ENCODE peak calls at places on chromosomes 5 and 9, in six cellular contexts. A is NCI-H1105 treated with DMSO at 0.1 percent for 48 hours; H is activated T-helper 1 cell treated with anti-CD3 and anti-CD28 coated beads, Interleukin-12 subunit alpha, Interleukin-12 subunit beta, Interleukin-2, Interleukin-4 antibody, amounts not matched to agents 30 ng/mL and 10 ng/mL and 1 ng/mL, durations not matched to agents 14 hours and 24 hours and 36 hours; J is WTC11; E is lung; W is SK-N-SH. R is an unnamed sample.
A peak's percentile ranks its signal among the peaks of the same experiment; 100 is the strongest.

GRCh38 chr5:1748845-1749244 is 50.8 kb downstream of the MRPL36 start:
- DNase-seq in H (no peak), J (peak; percentile 5), E (no peak), W (no peak), A (no peak), R (no peak)

GRCh38 chr5:39447968-39448367 is 23.2 kb upstream of the DAB2 start:
- DNase-seq in H (no peak), E (no peak), A (no peak), W (no peak), J (no peak), R (no peak)

GRCh38 chr9:3858961-3859360 is 333.2 kb upstream of the RFX3 start:
- DNase-seq in J (no peak), E (no peak), W (no peak), H (no peak), A (no peak), R (no peak)

GRCh38 chr5:31692561-31693221 is 53.8 kb downstream of the PDZD2 start:
- DNase-seq in J (no peak), E (no peak), A (no peak), H (no peak), W (no peak), R (no peak)

GRCh38 chr5:95217881-95218280 is 67.0 kb downstream of the MCTP1 start:
- DNase-seq in A (no peak), W (no peak), E (no peak), J (no peak), H (no peak), R (no peak)

GRCh38 chr5:179870403-179870903 is 11.8 kb upstream of the MRNIP start:
- DNase-seq in W (peak; percentile 87), E (peak; percentile 53), J (no peak), A (peak; percentile 22), H (no peak), R (peak; percentile 89)

GRCh38 chr5:113293613-113294340 is 141.0 kb downstream of the TSSK1B start:
- DNase-seq in W (peak; percentile 51), A (no peak), J (peak; percentile 27), E (no peak), H (no peak), R (no peak)

GRCh38 chr5:141192110-141192725 is at the start of gene PCDHB10:
- DNase-seq in E (no peak), A (no peak), H (no peak), J (peak; percentile 89), W (peak; percentile 53), R (peak; percentile 68)

GRCh38 chr5:135071311-135071710 is 37.3 kb upstream of the PITX1 start:
- DNase-seq in H (no peak), J (no peak), W (no peak), E (no peak), A (no peak), R (no peak)

GRCh38 chr9:114003756-114004155 is 74.3 kb downstream of the AMBP start:
- DNase-seq in A (no peak), W (no peak), J (no peak), E (no peak), H (no peak), R (no peak)

GRCh38 chr5:82054004-82054710 is 82.3 kb downstream of the ATG10 start:
- DNase-seq in E (no peak), H (no peak), W (no peak), A (no peak), J (no peak), R (no peak)

GRCh38 chr9:91131433-91131839 is 230.3 kb downstream of the AUH start:
- DNase-seq in J (no peak), H (peak; percentile 70), W (no peak), E (no peak), A (no peak), R (no peak)

GRCh38 chr5:10266839-10267238 is 16.8 kb downstream of the CCT5 start:
- DNase-seq in W (no peak), E (no peak), J (no peak), A (no peak), H (no peak), R (no peak)

GRCh38 chr5:60719329-60719728 is 19.4 kb upstream of the DEPDC1B start:
- DNase-seq in E (no peak), A (no peak), W (no peak), H (no peak), J (no peak), R (no peak)

GRCh38 chr9:123451011-123451410 is 95.0 kb downstream of the CRB2 start:
- DNase-seq in W (no peak), H (no peak), A (no peak), J (no peak), E (no peak), R (no peak)

GRCh38 chr9:100206899-100207298 is 107.9 kb downstream of the INVS start:
- DNase-seq in H (no peak), W (no peak), J (no peak), E (no peak), A (no peak), R (no peak)

GRCh38 chr5:128965638-128966302 is 482 bp downstream of the SLC27A6 start:
- DNase-seq in E (no peak), A (no peak), H (no peak), W (no peak), J (peak; percentile 32), R (peak; percentile 31)

GRCh38 chr5:124343021-124343420 is 403.4 kb downstream of the ZNF608 start:
- DNase-seq in J (no peak), W (no peak), E (no peak), A (no peak), H (no peak), R (no peak)

GRCh38 chr9:82682431-82682830 is 380.5 kb downstream of the RASEF start:
- DNase-seq in H (no peak), W (no peak), A (no peak), E (no peak), J (no peak), R (no peak)

GRCh38 chr9:79570449-79571308 is 1.1 kb upstream of the TLE4 start:
- DNase-seq in W (peak; percentile 71), H (peak; percentile 25), A (peak; percentile 67), E (peak; percentile 35), J (peak; percentile 63), R (peak; percentile 53)

GRCh38 chr9:21684831-21685362 is 117.5 kb upstream of the MTAP start:
- DNase-seq in W (no peak), A (no peak), J (no peak), E (peak; percentile 64), H (no peak), R (no peak)

GRCh38 chr5:176658817-176659216 is 11.5 kb downstream of the TSPAN17 start:
- DNase-seq in H (peak; percentile 36), W (no peak), E (no peak), A (no peak), J (no peak), R (no peak)

GRCh38 chr9:31839273-31839672 is 545.2 kb upstream of the ACO1 start:
- DNase-seq in J (no peak), A (peak; percentile 37), H (no peak), W (no peak), E (no peak), R (no peak)